ENCODE peak calls at places on chromosomes 1 and 21, in eight cellular contexts. V, M, N, Y, U, Z, Q and P are unnamed samples.

GRCh38 chr1:37152491-37152890 is 118.2 kb upstream of the GRIK3 start:
- DNase-seq in V (no peak), M (no peak), N (no peak), Y (no peak), U (no peak), Z (no peak), Q (no peak), P (no peak)

GRCh38 chr1:100861379-100861778 is 33.3 kb downstream of the EXTL2 start:
- DNase-seq in V (no peak), M (no peak), N (no peak), Y (no peak), U (no peak), Z (no peak), Q (no peak), P (no peak)

GRCh38 chr1:33390550-33390949 is 40.3 kb downstream of the PHC2 start:
- DNase-seq in V (no peak), M (no peak), N (no peak), Y (no peak), U (no peak), Z (no peak), Q (no peak), P (no peak)

GRCh38 chr1:2625311-2625710 is 7.5 kb downstream of the MMEL1 start:
- DNase-seq in V (no peak), M (no peak), N (no peak), Y (no peak), U (no peak), Z (no peak), Q (no peak), P (no peak)

GRCh38 chr1:27057801-27058647 is 45.4 kb upstream of the TENT5B start:
- DNase-seq in V (no peak), M (no peak), N (no peak), Y (peak; percentile 24), U (no peak), Z (no peak), Q (no peak), P (no peak)

GRCh38 chr1:25836695-25837094 is 16.9 kb downstream of the MTFR1L start:
- DNase-seq in V (no peak), M (no peak), N (no peak), Y (no peak), U (no peak), Z (no peak), Q (no peak), P (no peak)

GRCh38 chr1:108109295-108109973 is 90.7 kb downstream of the SLC25A24 start:
- DNase-seq in V (no peak), M (no peak), N (no peak), Y (no peak), U (no peak), Z (no peak), Q (no peak), P (no peak)

GRCh38 chr1:86380257-86380861 is 15.8 kb downstream of the ODF2L start:
- DNase-seq in V (no peak), M (peak; percentile 48), N (no peak), Y (no peak), U (peak; percentile 61), Z (no peak), Q (no peak), P (peak; percentile 19)

GRCh38 chr1:207308451-207309190 is 12.9 kb upstream of the CD55 start:
- DNase-seq in V (no peak), M (no peak), N (no peak), Y (no peak), U (no peak), Z (no peak), Q (no peak), P (no peak)

GRCh38 chr1:205438213-205439158 is 16.6 kb upstream of the LEMD1 start:
- DNase-seq in V (no peak), M (peak; percentile 29), N (no peak), Y (peak; percentile 59), U (peak; percentile 58), Z (peak; percentile 88), Q (peak; percentile 62), P (no peak)

GRCh38 chr1:57109247-57109646 is 143.4 kb upstream of the C8B start:
- DNase-seq in V (no peak), M (no peak), N (no peak), Y (no peak), U (no peak), Z (no peak), Q (no peak), P (no peak)

GRCh38 chr1:160205974-160206369 is 788 bp downstream of the PEA15 start:
- DNase-seq in V (peak; percentile 35), M (no peak), N (peak; percentile 50), Y (peak; percentile 60), U (no peak), Z (no peak), Q (no peak), P (peak; percentile 27)

GRCh38 chr1:5857508-5858090 is 134.6 kb downstream of the NPHP4 start:
- DNase-seq in V (no peak), M (no peak), N (no peak), Y (no peak), U (no peak), Z (no peak), Q (no peak), P (no peak)

GRCh38 chr1:180884588-180885300 is 28.0 kb upstream of the KIAA1614 start:
- DNase-seq in V (no peak), M (no peak), N (no peak), Y (no peak), U (no peak), Z (no peak), Q (no peak), P (no peak)

GRCh38 chr1:226248091-226248490 is 24.6 kb downstream of the MIXL1 start:
- DNase-seq in V (no peak), M (no peak), N (no peak), Y (no peak), U (no peak), Z (no peak), Q (no peak), P (no peak)

GRCh38 chr1:235093685-235094592 is 34.7 kb downstream of the TOMM20 start:
- DNase-seq in V (peak; percentile 86), M (no peak), N (peak; percentile 79), Y (peak; percentile 39), U (peak; percentile 75), Z (peak; percentile 71), Q (peak; percentile 48), P (peak; percentile 82)

GRCh38 chr1:203813581-203814341 is 18.3 kb downstream of the ZBED6 start:
- DNase-seq in V (no peak), M (no peak), N (no peak), Y (no peak), U (no peak), Z (no peak), Q (no peak), P (no peak)

GRCh38 chr1:111290640-111291039 is at the start of gene CHIA:
- DNase-seq in V (no peak), M (no peak), N (no peak), Y (no peak), U (no peak), Z (peak; percentile 37), Q (no peak), P (no peak)

GRCh38 chr21:36499578-36500471 is 19.9 kb upstream of the CLDN14 start:
- DNase-seq in V (no peak), M (no peak), N (no peak), Y (no peak), U (peak; percentile 50), Z (peak; percentile 34), Q (no peak), P (no peak)

GRCh38 chr1:220137006-220137794 is 43.3 kb downstream of the IARS2 start:
- DNase-seq in V (no peak), M (peak; percentile 91), N (no peak), Y (no peak), U (no peak), Z (no peak), Q (no peak), P (no peak)

GRCh38 chr1:25715888-25716287 is 84.1 kb upstream of the SELENON start:
- DNase-seq in V (no peak), M (no peak), N (no peak), Y (no peak), U (no peak), Z (no peak), Q (no peak), P (no peak)

GRCh38 chr1:206492589-206492988 is 14.7 kb upstream of the RASSF5 start:
- DNase-seq in V (no peak), M (no peak), N (no peak), Y (no peak), U (no peak), Z (no peak), Q (no peak), P (no peak)

GRCh38 chr1:200154069-200154767 is 126.7 kb downstream of the NR5A2 start:
- DNase-seq in V (peak; percentile 49), M (peak; percentile 82), N (peak; percentile 16), Y (no peak), U (no peak), Z (no peak), Q (no peak), P (peak; percentile 65)

GRCh38 chr1:226223157-226223785 is at the start of gene MIXL1:
- DNase-seq in V (no peak), M (no peak), N (no peak), Y (no peak), U (peak; percentile 81), Z (no peak), Q (no peak), P (no peak)

GRCh38 chr1:86155807-86156561 is 588 bp downstream of the COL24A1 start:
- DNase-seq in V (no peak), M (no peak), N (no peak), Y (no peak), U (peak; percentile 44), Z (peak; percentile 33), Q (no peak), P (no peak)

GRCh38 chr21:17688912-17689874 is 76.5 kb upstream of the BTG3 start:
- DNase-seq in V (peak; percentile 59), M (no peak), N (peak; percentile 41), Y (no peak), U (no peak), Z (peak; percentile 56), Q (peak; percentile 41), P (peak; percentile 53)

GRCh38 chr1:23525558-23526174 is 5.4 kb downstream of the E2F2 start:
- DNase-seq in V (no peak), M (no peak), N (no peak), Y (no peak), U (no peak), Z (no peak), Q (no peak), P (peak; percentile 7)

GRCh38 chr21:37393030-37393429 is 26.5 kb downstream of the DYRK1A start:
- DNase-seq in V (no peak), M (no peak), N (no peak), Y (no peak), U (no peak), Z (no peak), Q (no peak), P (no peak)

GRCh38 chr1:16430598-16430997 is 6.6 kb downstream of the SPATA21 start:
- DNase-seq in V (no peak), M (no peak), N (no peak), Y (no peak), U (peak; percentile 82), Z (no peak), Q (no peak), P (no peak)

GRCh38 chr1:6098303-6099215 is 52.9 kb downstream of the KCNAB2 start:
- DNase-seq in V (no peak), M (no peak), N (no peak), Y (peak; percentile 40), U (peak; percentile 14), Z (peak; percentile 48), Q (no peak), P (no peak)

GRCh38 chr1:206631085-206631509 is 4.2 kb upstream of the DYRK3 start:
- DNase-seq in V (no peak), M (peak; percentile 57), N (no peak), Y (no peak), U (peak; percentile 92), Z (peak; percentile 84), Q (no peak), P (no peak)

GRCh38 chr1:179021873-179022272 is 3.8 kb upstream of the FAM20B start:
- DNase-seq in V (no peak), M (no peak), N (no peak), Y (peak; percentile 67), U (no peak), Z (peak; percentile 47), Q (peak; percentile 27), P (no peak)

GRCh38 chr1:153447498-153448170 is 12.8 kb downstream of the S100A7 start:
- DNase-seq in V (no peak), M (no peak), N (no peak), Y (no peak), U (no peak), Z (no peak), Q (no peak), P (no peak)

GRCh38 chr1:204545881-204546280 is 29.7 kb downstream of the MDM4 start:
- DNase-seq in V (no peak), M (no peak), N (no peak), Y (no peak), U (no peak), Z (no peak), Q (no peak), P (no peak)